ENCODE peak calls at places on chromosomes 4 and X, in four cellular contexts. One of them, this sample, is unnamed.

GRCh38 chr4:84319124-84319523 is 180.0 kb downstream of the NKX6-1 start:
- DNase-seq in suprapubic skin: no peak
- DNase-seq in mammary epithelial cell: peak
- DNase-seq in brain microvascular endothelial cell: peak
- DNase-seq in this sample: no peak

GRCh38 chr4:112966701-112967100 is 82.8 kb upstream of the ANK2 start:
- DNase-seq in suprapubic skin: no peak
- DNase-seq in mammary epithelial cell: no peak
- DNase-seq in brain microvascular endothelial cell: no peak
- DNase-seq in this sample: no peak

GRCh38 chr4:173940146-173940545 is 343.3 kb downstream of the FBXO8 start:
- DNase-seq in suprapubic skin: no peak
- DNase-seq in mammary epithelial cell: no peak
- DNase-seq in brain microvascular endothelial cell: no peak
- DNase-seq in this sample: no peak

GRCh38 chr4:154559931-154560801 is 2.6 kb upstream of the FGB start:
- DNase-seq in suprapubic skin: no peak
- DNase-seq in mammary epithelial cell: no peak
- DNase-seq in brain microvascular endothelial cell: no peak
- DNase-seq in this sample: no peak

GRCh38 chr4:76634239-76634638 is 199.2 kb downstream of the SHROOM3 start:
- DNase-seq in suprapubic skin: no peak
- DNase-seq in mammary epithelial cell: peak
- DNase-seq in brain microvascular endothelial cell: peak
- DNase-seq in this sample: peak

GRCh38 chr4:25308266-25308665 is 4.3 kb upstream of the ZCCHC4 start:
- DNase-seq in suprapubic skin: no peak
- DNase-seq in mammary epithelial cell: peak
- DNase-seq in brain microvascular endothelial cell: no peak
- DNase-seq in this sample: no peak

GRCh38 chrX:19064175-19064574 is 58.1 kb downstream of the ADGRG2 start:
- DNase-seq in suprapubic skin: no peak
- DNase-seq in mammary epithelial cell: no peak
- DNase-seq in brain microvascular endothelial cell: peak
- DNase-seq in this sample: no peak

GRCh38 chr4:71062436-71062835 is 69.0 kb downstream of the DCK start:
- DNase-seq in suprapubic skin: no peak
- DNase-seq in mammary epithelial cell: no peak
- DNase-seq in brain microvascular endothelial cell: no peak
- DNase-seq in this sample: no peak

GRCh38 chrX:130120321-130120731 is 10.0 kb upstream of the ELF4 start:
- DNase-seq in suprapubic skin: no peak
- DNase-seq in mammary epithelial cell: no peak
- DNase-seq in brain microvascular endothelial cell: no peak
- DNase-seq in this sample: no peak

GRCh38 chrX:64580035-64580434 is 184.8 kb upstream of the MTMR8 start:
- DNase-seq in suprapubic skin: no peak
- DNase-seq in mammary epithelial cell: no peak
- DNase-seq in brain microvascular endothelial cell: no peak
- DNase-seq in this sample: no peak

GRCh38 chr4:101183658-101184373 is 163.5 kb downstream of the PPP3CA start:
- DNase-seq in suprapubic skin: no peak
- DNase-seq in mammary epithelial cell: peak
- DNase-seq in brain microvascular endothelial cell: peak
- DNase-seq in this sample: no peak

GRCh38 chr4:144611850-144612249 is 34.1 kb upstream of the HHIP start:
- DNase-seq in suprapubic skin: no peak
- DNase-seq in mammary epithelial cell: peak
- DNase-seq in brain microvascular endothelial cell: no peak
- DNase-seq in this sample: no peak

GRCh38 chr4:168621806-168622589 is 125.1 kb downstream of the PALLD start:
- DNase-seq in suprapubic skin: no peak
- DNase-seq in mammary epithelial cell: peak
- DNase-seq in brain microvascular endothelial cell: peak
- DNase-seq in this sample: peak

GRCh38 chr4:48963042-48963679 is 22.9 kb upstream of the CWH43 start:
- DNase-seq in suprapubic skin: peak
- DNase-seq in mammary epithelial cell: peak
- DNase-seq in brain microvascular endothelial cell: peak
- DNase-seq in this sample: peak

GRCh38 chr4:99356992-99357391 is 4.4 kb upstream of the ADH1C start:
- DNase-seq in suprapubic skin: no peak
- DNase-seq in mammary epithelial cell: no peak
- DNase-seq in brain microvascular endothelial cell: no peak
- DNase-seq in this sample: no peak

GRCh38 chr4:22385615-22386014 is 130.3 kb downstream of the ADGRA3 start:
- DNase-seq in suprapubic skin: no peak
- DNase-seq in mammary epithelial cell: peak
- DNase-seq in brain microvascular endothelial cell: no peak
- DNase-seq in this sample: peak

GRCh38 chr4:23878912-23879732 is 10.7 kb downstream of the PPARGC1A start:
- DNase-seq in suprapubic skin: no peak
- DNase-seq in mammary epithelial cell: peak
- DNase-seq in brain microvascular endothelial cell: no peak
- DNase-seq in this sample: peak

GRCh38 chrX:4379071-4379470 is 665.6 kb upstream of the PRKX start:
- DNase-seq in suprapubic skin: no peak
- DNase-seq in mammary epithelial cell: peak
- DNase-seq in brain microvascular endothelial cell: no peak
- DNase-seq in this sample: no peak

GRCh38 chr4:67714248-67714583 is 13.3 kb upstream of the UBA6 start:
- DNase-seq in suprapubic skin: no peak
- DNase-seq in mammary epithelial cell: no peak
- DNase-seq in brain microvascular endothelial cell: no peak
- DNase-seq in this sample: no peak

GRCh38 chr4:183789657-183790056 is 115.5 kb upstream of the STOX2 start:
- DNase-seq in suprapubic skin: no peak
- DNase-seq in mammary epithelial cell: peak
- DNase-seq in brain microvascular endothelial cell: no peak
- DNase-seq in this sample: no peak

GRCh38 chrX:152824841-152825374 is 5.6 kb downstream of the CETN2 start:
- DNase-seq in suprapubic skin: no peak
- DNase-seq in mammary epithelial cell: peak
- DNase-seq in brain microvascular endothelial cell: no peak
- DNase-seq in this sample: peak

GRCh38 chr4:88610771-88611170 is 18.5 kb downstream of the HERC3 start:
- DNase-seq in suprapubic skin: no peak
- DNase-seq in mammary epithelial cell: no peak
- DNase-seq in brain microvascular endothelial cell: no peak
- DNase-seq in this sample: peak

GRCh38 chr4:11728165-11728564 is 299.5 kb upstream of the HS3ST1 start:
- DNase-seq in suprapubic skin: no peak
- DNase-seq in mammary epithelial cell: no peak
- DNase-seq in brain microvascular endothelial cell: no peak
- DNase-seq in this sample: no peak

GRCh38 chr4:20954541-20954940 is 254.3 kb downstream of the PACRGL start:
- DNase-seq in suprapubic skin: no peak
- DNase-seq in mammary epithelial cell: no peak
- DNase-seq in brain microvascular endothelial cell: no peak
- DNase-seq in this sample: peak

GRCh38 chrX:124736553-124737240 is 390.3 kb downstream of the SH2D1A start:
- DNase-seq in suprapubic skin: no peak
- DNase-seq in mammary epithelial cell: no peak
- DNase-seq in brain microvascular endothelial cell: no peak
- DNase-seq in this sample: no peak

GRCh38 chr4:146916479-146917076 is 29.1 kb downstream of the TTC29 start:
- DNase-seq in suprapubic skin: no peak
- DNase-seq in mammary epithelial cell: peak
- DNase-seq in brain microvascular endothelial cell: peak
- DNase-seq in this sample: peak

GRCh38 chrX:140815868-140816267 is 106.3 kb downstream of the LINC00632 start:
- DNase-seq in suprapubic skin: no peak
- DNase-seq in mammary epithelial cell: peak
- DNase-seq in brain microvascular endothelial cell: peak
- DNase-seq in this sample: peak

GRCh38 chr4:180160195-180160985 is 2082.8 kb upstream of the TENM3 start:
- DNase-seq in suprapubic skin: no peak
- DNase-seq in mammary epithelial cell: no peak
- DNase-seq in brain microvascular endothelial cell: no peak
- DNase-seq in this sample: no peak
- H3K4me3 ChIP-seq in suprapubic skin: no peak
- H3K4me3 ChIP-seq in mammary epithelial cell: no peak
- H3K4me3 ChIP-seq in brain microvascular endothelial cell: no peak
- H3K4me3 ChIP-seq in this sample: no peak

GRCh38 chr4:2331043-2331420 is 69.1 kb upstream of the MXD4 start:
- DNase-seq in suprapubic skin: no peak
- DNase-seq in mammary epithelial cell: no peak
- DNase-seq in brain microvascular endothelial cell: no peak
- DNase-seq in this sample: no peak

GRCh38 chr4:2332201-2332975 is 70.5 kb upstream of the MXD4 start:
- DNase-seq in suprapubic skin: no peak
- DNase-seq in mammary epithelial cell: no peak
- DNase-seq in brain microvascular endothelial cell: no peak
- DNase-seq in this sample: no peak

GRCh38 chr4:2331519-2332200 is 69.8 kb upstream of the MXD4 start:
- DNase-seq in suprapubic skin: no peak
- DNase-seq in mammary epithelial cell: no peak
- DNase-seq in brain microvascular endothelial cell: no peak
- DNase-seq in this sample: no peak

GRCh38 chr4:2332976-2333319 is 71.0 kb upstream of the MXD4 start:
- DNase-seq in suprapubic skin: no peak
- DNase-seq in mammary epithelial cell: no peak
- DNase-seq in brain microvascular endothelial cell: no peak
- DNase-seq in this sample: no peak

DNA sequence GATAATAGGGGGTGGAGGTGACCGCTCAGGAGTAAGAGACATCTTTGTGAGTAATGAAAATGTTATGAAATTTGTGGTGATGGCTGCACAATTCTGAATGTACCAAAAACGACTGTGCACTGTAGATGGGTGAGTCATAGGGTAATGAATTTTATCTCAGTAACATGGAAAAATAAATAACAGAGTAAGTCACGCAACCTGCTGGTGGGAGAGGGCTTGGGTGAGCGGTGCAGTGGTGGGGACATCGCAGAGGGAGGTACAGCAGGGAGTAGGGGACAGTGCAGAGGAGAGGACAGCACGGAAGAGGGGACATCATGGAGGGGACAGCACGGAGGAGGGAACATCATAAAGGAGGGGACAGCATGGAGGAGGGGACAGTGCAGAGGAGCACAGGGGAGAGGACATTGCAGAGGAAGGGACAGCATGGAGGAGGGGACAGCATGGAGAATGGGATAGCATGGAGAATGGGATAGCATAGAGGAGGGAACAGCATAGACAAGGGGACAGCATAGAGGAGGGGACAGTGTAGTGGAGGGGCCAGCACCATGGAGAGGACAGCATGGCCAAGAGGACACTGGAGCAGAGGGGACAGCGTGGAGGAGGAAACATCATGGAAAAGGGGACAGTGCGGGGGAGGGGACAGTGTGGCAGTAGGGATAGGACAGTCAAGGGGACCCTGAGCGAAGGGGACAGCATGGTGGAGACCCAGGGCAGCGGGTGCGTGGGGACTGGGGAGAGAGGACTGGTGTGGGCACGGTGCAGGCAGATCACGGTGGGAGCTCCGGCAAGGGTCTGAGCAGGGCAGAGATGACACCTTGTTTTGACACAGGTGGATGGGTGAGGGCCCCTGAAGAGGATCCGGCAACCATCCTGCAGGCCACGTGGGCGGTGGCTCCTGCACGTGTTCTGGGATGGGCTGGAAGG is 68.5 kb upstream of the MXD4 start:
- DNase-seq in suprapubic skin: no peak
- DNase-seq in mammary epithelial cell: peak
- DNase-seq in brain microvascular endothelial cell: peak
- DNase-seq in this sample: peak
- TF ChIP-seq CTCF in suprapubic skin: no peak
- TF ChIP-seq CTCF in mammary epithelial cell: no peak
- TF ChIP-seq CTCF in brain microvascular endothelial cell: peak
- TF ChIP-seq CTCF in this sample: no peak

GRCh38 chrX:133576876-133577275 is 161.6 kb upstream of the GPC4 start:
- DNase-seq in suprapubic skin: no peak
- DNase-seq in mammary epithelial cell: no peak
- DNase-seq in brain microvascular endothelial cell: no peak
- DNase-seq in this sample: no peak
- H3K4me3 ChIP-seq in suprapubic skin: no peak
- H3K4me3 ChIP-seq in mammary epithelial cell: no peak
- H3K4me3 ChIP-seq in brain microvascular endothelial cell: no peak
- H3K4me3 ChIP-seq in this sample: no peak

GRCh38 chr4:156593464-156593863 is 378.1 kb downstream of the PDGFC start:
- DNase-seq in suprapubic skin: no peak
- DNase-seq in mammary epithelial cell: no peak
- DNase-seq in brain microvascular endothelial cell: no peak
- DNase-seq in this sample: no peak
- TF ChIP-seq CTCF in suprapubic skin: no peak
- TF ChIP-seq CTCF in mammary epithelial cell: no peak
- TF ChIP-seq CTCF in brain microvascular endothelial cell: no peak
- TF ChIP-seq CTCF in this sample: no peak

GRCh38 chr4:186249785-186250739 is 15.9 kb upstream of the F11 start:
- DNase-seq in suprapubic skin: no peak
- DNase-seq in mammary epithelial cell: peak
- DNase-seq in brain microvascular endothelial cell: peak
- DNase-seq in this sample: peak

GRCh38 chr4:186248643-186249042 is 17.3 kb upstream of the F11 start:
- DNase-seq in suprapubic skin: no peak
- DNase-seq in mammary epithelial cell: no peak
- DNase-seq in brain microvascular endothelial cell: no peak
- DNase-seq in this sample: no peak

GRCh38 chr4:186244835-186245234 is 17.5 kb downstream of the KLKB1 start:
- DNase-seq in suprapubic skin: no peak
- DNase-seq in mammary epithelial cell: no peak
- DNase-seq in brain microvascular endothelial cell: no peak
- DNase-seq in this sample: no peak

GRCh38 chr4:186255122-186255521 is 10.9 kb upstream of the F11 start:
- DNase-seq in suprapubic skin: no peak
- DNase-seq in mammary epithelial cell: no peak
- DNase-seq in brain microvascular endothelial cell: no peak
- DNase-seq in this sample: no peak

DNA sequence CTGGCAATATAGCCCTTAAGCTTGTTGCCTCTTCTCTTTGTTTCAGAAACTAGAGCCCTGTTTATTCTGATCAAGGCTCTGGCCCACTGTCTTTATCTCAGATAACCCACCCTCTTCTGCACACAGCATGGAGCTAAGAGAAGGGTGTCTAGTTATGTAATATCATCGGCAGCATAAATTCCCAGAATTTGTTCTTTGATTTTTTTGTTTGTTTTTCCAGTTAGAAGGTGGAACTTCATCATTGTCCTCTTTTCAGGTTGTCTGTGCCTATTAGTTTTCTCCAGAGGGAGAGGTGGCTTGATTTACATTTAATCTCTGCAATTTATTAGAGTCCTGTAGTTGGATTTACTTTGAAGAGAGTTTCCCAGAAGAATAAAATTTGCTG is 15.3 kb upstream of the F11 start:
- DNase-seq in suprapubic skin: no peak
- DNase-seq in mammary epithelial cell: no peak
- DNase-seq in brain microvascular endothelial cell: no peak
- DNase-seq in this sample: no peak
- H3K4me3 ChIP-seq in suprapubic skin: no peak
- H3K4me3 ChIP-seq in mammary epithelial cell: no peak
- H3K4me3 ChIP-seq in brain microvascular endothelial cell: no peak
- H3K4me3 ChIP-seq in this sample: no peak

GRCh38 chr4:170990989-170991589 is 822.1 kb upstream of the GALNTL6 start:
- DNase-seq in suprapubic skin: no peak
- DNase-seq in mammary epithelial cell: peak
- DNase-seq in brain microvascular endothelial cell: peak
- DNase-seq in this sample: no peak
- TF ChIP-seq CTCF in suprapubic skin: no peak
- TF ChIP-seq CTCF in mammary epithelial cell: peak
- TF ChIP-seq CTCF in brain microvascular endothelial cell: peak
- TF ChIP-seq CTCF in this sample: no peak

GRCh38 chrX:69503228-69503834 is 795 bp upstream of the NALF2 start:
- DNase-seq in suprapubic skin: no peak
- DNase-seq in mammary epithelial cell: no peak
- DNase-seq in brain microvascular endothelial cell: no peak
- DNase-seq in this sample: no peak
- H3K4me3 ChIP-seq in suprapubic skin: peak
- H3K4me3 ChIP-seq in mammary epithelial cell: peak
- H3K4me3 ChIP-seq in brain microvascular endothelial cell: no peak
- H3K4me3 ChIP-seq in this sample: no peak